ENCODE peak calls at places on chromosomes 4 and X, in four cellular contexts. N, Q, T and C are unnamed samples.
A peak's percentile ranks its signal among the peaks of the same experiment; 100 is the strongest.

GRCh38 chr4:182536221-182536620 is 293.0 kb downstream of the TENM3 start:
- DNase-seq in N (no peak), Q (no peak), T (no peak), C (no peak)

GRCh38 chrX:87299563-87300160 is 217.9 kb upstream of the KLHL4 start:
- DNase-seq in N (peak; percentile 0), Q (no peak), T (no peak), C (no peak)

GRCh38 chr4:10089346-10089745 is 27.3 kb downstream of the WDR1 start:
- DNase-seq in N (peak; percentile 7), Q (no peak), T (no peak), C (peak; percentile 61)

GRCh38 chr4:25756503-25756902 is 100.9 kb downstream of the SLC34A2 start:
- DNase-seq in N (peak; percentile 36), Q (no peak), T (no peak), C (no peak)

GRCh38 chr4:17512973-17513665 is 1.2 kb upstream of the QDPR start:
- DNase-seq in N (no peak), Q (no peak), T (no peak), C (no peak)

GRCh38 chr4:82560853-82561744 is 689 bp downstream of the TMEM150C start:
- DNase-seq in N (no peak), Q (no peak), T (no peak), C (peak; percentile 34)

GRCh38 chrX:66030505-66031317 is 9.2 kb downstream of the VSIG4 start:
- DNase-seq in N (peak; percentile 0), Q (peak; percentile 19), T (no peak), C (peak; percentile 3)

GRCh38 chr4:144666539-144667175 is 20.7 kb downstream of the HHIP start:
- DNase-seq in N (no peak), Q (no peak), T (no peak), C (no peak)

GRCh38 chr4:87088188-87088587 is 132.2 kb downstream of the KLHL8 start:
- DNase-seq in N (no peak), Q (no peak), T (no peak), C (no peak)

GRCh38 chrX:22730542-22730941 is 269.2 kb upstream of the DDX53 start:
- DNase-seq in N (no peak), Q (no peak), T (no peak), C (no peak)

GRCh38 chr4:131764730-131765129 is 1384.4 kb upstream of the PCDH10 start:
- DNase-seq in N (no peak), Q (no peak), T (no peak), C (no peak)

GRCh38 chrX:21968333-21968732 is 27.8 kb downstream of the SMS start:
- DNase-seq in N (no peak), Q (no peak), T (no peak), C (no peak)

GRCh38 chr4:78565971-78566372 is 14.4 kb downstream of the ANXA3 start:
- DNase-seq in N (peak; percentile 92), Q (no peak), T (no peak), C (no peak)

GRCh38 chr4:91116861-91117260 is 989.7 kb downstream of the CCSER1 start:
- DNase-seq in N (no peak), Q (no peak), T (no peak), C (peak; percentile 3)

GRCh38 chr4:4455199-4455865 is 68.4 kb downstream of the NSG1 start:
- DNase-seq in N (no peak), Q (no peak), T (no peak), C (no peak)

GRCh38 chr4:158622251-158622650 is 49.4 kb downstream of the C4orf46 start:
- DNase-seq in N (no peak), Q (no peak), T (no peak), C (no peak)

GRCh38 chrX:68183612-68184214 is 249.6 kb downstream of the OPHN1 start:
- DNase-seq in N (peak; percentile 27), Q (no peak), T (no peak), C (no peak)

GRCh38 chr4:9781343-9782135 is at the start of gene DRD5:
- DNase-seq in N (no peak), Q (no peak), T (no peak), C (no peak)

GRCh38 chr4:39850727-39851126 is 127.0 kb downstream of the PDS5A start:
- DNase-seq in N (no peak), Q (no peak), T (no peak), C (no peak)

GRCh38 chr4:168713193-168713592 is 216.3 kb downstream of the PALLD start:
- DNase-seq in N (no peak), Q (no peak), T (no peak), C (peak; percentile 45)

GRCh38 chrX:153507484-153508178 is 9.8 kb upstream of the ATP2B3 start:
- DNase-seq in N (peak; percentile 27), Q (peak; percentile 81), T (peak; percentile 74), C (peak; percentile 94)

GRCh38 chrX:65879977-65880799 is 159.7 kb downstream of the VSIG4 start:
- DNase-seq in N (no peak), Q (no peak), T (no peak), C (no peak)